ENCODE peak calls at places on chromosomes 2 and 18, in five cellular contexts. One of them, this sample, is unnamed.

GRCh38 chr2:71803398-71803797 is 344.3 kb downstream of the CYP26B1 start:
- DNase-seq in hepatocyte: no peak
- DNase-seq in mammary epithelial cell: no peak
- DNase-seq in GM12878: no peak
- DNase-seq in OCI-LY7: no peak
- DNase-seq in this sample: no peak

GRCh38 chr18:35481960-35482366 is 15.8 kb downstream of the INO80C start:
- DNase-seq in GM12878: no peak
- DNase-seq in OCI-LY7: no peak
- DNase-seq in hepatocyte: peak; percentile 44
- DNase-seq in mammary epithelial cell: no peak
- DNase-seq in this sample: peak; percentile 39

GRCh38 chr2:181174880-181175590 is 194.6 kb downstream of the UBE2E3 start:
- DNase-seq in GM12878: no peak
- DNase-seq in hepatocyte: no peak
- DNase-seq in mammary epithelial cell: no peak
- DNase-seq in OCI-LY7: no peak
- DNase-seq in this sample: peak; percentile 86

GRCh38 chr18:31720867-31721266 is 36.5 kb upstream of the B4GALT6 start:
- DNase-seq in OCI-LY7: no peak
- DNase-seq in hepatocyte: no peak
- DNase-seq in GM12878: no peak
- DNase-seq in mammary epithelial cell: no peak
- DNase-seq in this sample: no peak

GRCh38 chr2:201363857-201364560 is 6.9 kb upstream of the FLACC1 start:
- DNase-seq in GM12878: peak; percentile 30
- DNase-seq in hepatocyte: peak; percentile 49
- DNase-seq in mammary epithelial cell: peak; percentile 70
- DNase-seq in OCI-LY7: peak; percentile 70
- DNase-seq in this sample: peak; percentile 73

GRCh38 chr2:100820346-100821254 is 661 bp downstream of the NPAS2 start:
- DNase-seq in mammary epithelial cell: peak; percentile 48
- DNase-seq in hepatocyte: peak; percentile 27
- DNase-seq in OCI-LY7: no peak
- DNase-seq in GM12878: no peak
- DNase-seq in this sample: no peak

GRCh38 chr18:70289351-70290330 is 796 bp downstream of the SOCS6 start:
- DNase-seq in OCI-LY7: no peak
- DNase-seq in mammary epithelial cell: peak; percentile 41
- DNase-seq in hepatocyte: peak; percentile 77
- DNase-seq in GM12878: no peak
- DNase-seq in this sample: peak; percentile 46

GRCh38 chr2:108297436-108298141 is 8.9 kb downstream of the SULT1C2 start:
- DNase-seq in mammary epithelial cell: peak; percentile 85
- DNase-seq in GM12878: no peak
- DNase-seq in hepatocyte: no peak
- DNase-seq in OCI-LY7: no peak
- DNase-seq in this sample: peak; percentile 81

GRCh38 chr2:237258146-237258545 is 155.8 kb downstream of the COL6A3 start:
- DNase-seq in mammary epithelial cell: no peak
- DNase-seq in GM12878: no peak
- DNase-seq in OCI-LY7: no peak
- DNase-seq in hepatocyte: no peak
- DNase-seq in this sample: no peak

GRCh38 chr2:119746836-119747235 is 12.9 kb upstream of the PTPN4 start:
- DNase-seq in hepatocyte: no peak
- DNase-seq in GM12878: no peak
- DNase-seq in mammary epithelial cell: peak; percentile 6
- DNase-seq in OCI-LY7: no peak
- DNase-seq in this sample: peak; percentile 55

GRCh38 chr2:110772383-110772755 is 40.0 kb downstream of the ACOXL start:
- DNase-seq in GM12878: no peak
- DNase-seq in OCI-LY7: no peak
- DNase-seq in hepatocyte: no peak
- DNase-seq in mammary epithelial cell: no peak
- DNase-seq in this sample: no peak

GRCh38 chr18:24518596-24518995 is 58.2 kb downstream of the HRH4 start:
- DNase-seq in mammary epithelial cell: no peak
- DNase-seq in hepatocyte: no peak
- DNase-seq in OCI-LY7: no peak
- DNase-seq in GM12878: no peak
- DNase-seq in this sample: no peak

GRCh38 chr2:67782443-67782842 is 280.4 kb downstream of the C1D start:
- DNase-seq in GM12878: no peak
- DNase-seq in mammary epithelial cell: no peak
- DNase-seq in hepatocyte: no peak
- DNase-seq in OCI-LY7: no peak
- DNase-seq in this sample: peak; percentile 46

GRCh38 chr18:77049938-77050337 is 82.6 kb downstream of the MBP start:
- DNase-seq in GM12878: no peak
- DNase-seq in hepatocyte: no peak
- DNase-seq in mammary epithelial cell: peak; percentile 49
- DNase-seq in OCI-LY7: no peak
- DNase-seq in this sample: no peak

GRCh38 chr2:6011871-6012380 is 319.7 kb downstream of the SOX11 start:
- DNase-seq in mammary epithelial cell: no peak
- DNase-seq in hepatocyte: peak; percentile 11
- DNase-seq in OCI-LY7: no peak
- DNase-seq in GM12878: no peak
- DNase-seq in this sample: no peak

GRCh38 chr2:8679827-8680731 is 1.8 kb upstream of the ID2 start:
- DNase-seq in OCI-LY7: peak; percentile 38
- DNase-seq in hepatocyte: peak; percentile 92
- DNase-seq in GM12878: no peak
- DNase-seq in mammary epithelial cell: no peak
- DNase-seq in this sample: peak; percentile 70

GRCh38 chr2:157822993-157823392 is 53.1 kb downstream of the ACVR1 start:
- DNase-seq in hepatocyte: no peak
- DNase-seq in GM12878: no peak
- DNase-seq in mammary epithelial cell: peak; percentile 5
- DNase-seq in OCI-LY7: no peak
- DNase-seq in this sample: peak; percentile 19

GRCh38 chr2:96485751-96486643 is 19.2 kb downstream of the NEURL3 start:
- DNase-seq in GM12878: peak; percentile 97
- DNase-seq in mammary epithelial cell: peak; percentile 94
- DNase-seq in hepatocyte: peak; percentile 66
- DNase-seq in OCI-LY7: peak; percentile 5
- DNase-seq in this sample: peak; percentile 91

GRCh38 chr2:195356026-195356425 is 301.0 kb upstream of the SLC39A10 start:
- DNase-seq in mammary epithelial cell: no peak
- DNase-seq in hepatocyte: no peak
- DNase-seq in GM12878: no peak
- DNase-seq in OCI-LY7: no peak
- DNase-seq in this sample: no peak

GRCh38 chr18:8803063-8803795 is 97.9 kb downstream of the MTCL1 start:
- DNase-seq in hepatocyte: no peak
- DNase-seq in GM12878: no peak
- DNase-seq in OCI-LY7: no peak
- DNase-seq in mammary epithelial cell: no peak
- DNase-seq in this sample: no peak

GRCh38 chr2:150169230-150169629 is 318.2 kb downstream of the RND3 start:
- DNase-seq in GM12878: no peak
- DNase-seq in hepatocyte: peak; percentile 51
- DNase-seq in mammary epithelial cell: no peak
- DNase-seq in OCI-LY7: no peak
- DNase-seq in this sample: peak; percentile 70

DNA sequence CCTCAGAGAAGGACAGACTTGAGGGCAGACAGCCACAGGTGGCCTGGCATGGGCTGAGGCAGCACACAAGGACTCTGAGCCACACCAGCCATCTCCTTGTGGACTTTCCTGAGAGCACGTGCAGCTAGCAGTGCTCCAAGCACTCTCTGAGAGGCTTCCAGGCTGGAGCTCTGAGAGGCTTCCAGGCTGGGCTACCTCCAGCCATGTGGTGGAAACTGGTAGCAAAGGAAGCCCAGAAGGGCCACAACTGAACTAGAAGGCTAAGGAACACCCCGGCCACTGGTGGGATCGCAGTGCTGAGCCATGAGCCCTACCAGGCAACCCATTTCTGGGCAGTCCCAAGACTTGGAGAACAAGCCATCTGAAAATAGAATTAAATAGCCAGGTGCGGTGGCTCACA is 39.5 kb downstream of the BCL11A start:
- DNase-seq in GM12878: no peak
- DNase-seq in mammary epithelial cell: no peak
- DNase-seq in hepatocyte: no peak
- DNase-seq in OCI-LY7: no peak
- DNase-seq in this sample: no peak
- H4K20me1 ChIP-seq in GM12878: no peaks in the 10 kb centered on the region
- H4K20me1 ChIP-seq in mammary epithelial cell: no peaks in the 10 kb centered on the region
- H4K20me1 ChIP-seq in hepatocyte: no peaks in the 10 kb centered on the region
- H4K20me1 ChIP-seq in OCI-LY7: peaks cover 14% of the 10 kb centered on the region
- H4K20me1 ChIP-seq in this sample: no peaks in the 10 kb centered on the region

DNA sequence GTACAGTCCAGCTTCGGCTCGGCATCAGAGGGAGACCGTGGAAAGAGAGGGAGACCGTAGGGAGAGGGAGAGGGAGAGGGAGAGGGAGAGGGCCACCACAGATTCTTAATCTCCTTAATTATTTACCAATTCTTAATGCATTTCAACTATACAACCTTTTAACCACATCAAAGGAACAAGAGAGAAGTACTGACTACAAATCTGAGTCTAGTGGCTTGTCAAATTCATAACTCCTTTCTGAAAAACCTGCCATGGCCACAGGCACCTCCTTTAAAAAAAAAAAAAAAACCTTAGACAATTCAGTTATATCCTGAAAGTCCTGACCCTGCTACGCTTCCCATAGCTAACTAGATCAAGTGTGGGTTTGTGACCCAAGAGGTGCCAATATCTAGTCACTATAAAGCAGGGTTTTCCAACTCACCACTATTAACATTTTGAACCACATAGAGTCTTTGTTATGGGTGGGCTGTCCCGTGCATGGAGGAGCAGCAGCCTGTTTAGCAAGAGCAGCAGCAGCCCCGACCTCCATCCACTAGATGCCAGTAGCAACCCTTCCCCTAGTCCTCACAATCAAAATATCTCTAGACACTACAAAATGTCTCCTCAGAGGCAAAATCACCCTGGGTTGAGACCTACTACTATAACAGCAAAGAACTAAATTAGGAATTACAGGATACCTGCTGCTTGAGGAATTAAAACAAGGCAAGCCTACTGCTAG is 6.8 kb downstream of the ESCO1 start:
- DNase-seq in OCI-LY7: no peak
- DNase-seq in mammary epithelial cell: no peak
- DNase-seq in GM12878: no peak
- DNase-seq in hepatocyte: no peak
- DNase-seq in this sample: no peak
- H3K4me2 ChIP-seq in OCI-LY7: no peak overlapping the region
- H3K4me2 ChIP-seq in mammary epithelial cell: no peak overlapping the region
- H3K4me2 ChIP-seq in GM12878: no peak overlapping the region
- H3K4me2 ChIP-seq in hepatocyte: no peak overlapping the region
- H3K4me2 ChIP-seq in this sample: no peak overlapping the region

DNA sequence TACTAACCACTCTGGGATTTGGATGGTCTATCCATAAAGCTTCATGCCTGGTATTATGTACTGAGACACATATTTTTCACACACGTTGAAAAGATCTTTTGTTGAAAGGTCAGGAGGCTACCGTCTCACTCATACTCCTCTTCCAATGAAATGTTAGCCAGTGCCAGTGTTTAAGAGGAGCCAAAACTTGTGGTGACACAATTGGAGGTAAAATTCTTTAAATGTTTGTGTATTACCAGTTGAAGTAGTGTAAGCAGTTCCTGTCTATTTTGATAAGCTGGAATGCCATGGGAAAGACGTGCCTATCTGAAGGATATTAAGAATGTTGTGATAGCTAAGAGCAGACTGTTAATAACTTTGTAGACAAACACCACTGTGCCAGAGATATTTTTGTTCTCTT is 32.1 kb downstream of the MARCHF7 start:
- DNase-seq in OCI-LY7: no peak
- DNase-seq in hepatocyte: no peak
- DNase-seq in GM12878: no peak
- DNase-seq in mammary epithelial cell: no peak
- DNase-seq in this sample: peak; percentile 72
- H3K4me1 ChIP-seq in OCI-LY7: no peaks in the 10 kb centered on the region
- H3K4me1 ChIP-seq in hepatocyte: no peaks in the 10 kb centered on the region
- H3K4me1 ChIP-seq in GM12878: no peaks in the 10 kb centered on the region
- H3K4me1 ChIP-seq in mammary epithelial cell: no peaks in the 10 kb centered on the region
- H3K4me1 ChIP-seq in this sample: no peaks in the 10 kb centered on the region

DNA sequence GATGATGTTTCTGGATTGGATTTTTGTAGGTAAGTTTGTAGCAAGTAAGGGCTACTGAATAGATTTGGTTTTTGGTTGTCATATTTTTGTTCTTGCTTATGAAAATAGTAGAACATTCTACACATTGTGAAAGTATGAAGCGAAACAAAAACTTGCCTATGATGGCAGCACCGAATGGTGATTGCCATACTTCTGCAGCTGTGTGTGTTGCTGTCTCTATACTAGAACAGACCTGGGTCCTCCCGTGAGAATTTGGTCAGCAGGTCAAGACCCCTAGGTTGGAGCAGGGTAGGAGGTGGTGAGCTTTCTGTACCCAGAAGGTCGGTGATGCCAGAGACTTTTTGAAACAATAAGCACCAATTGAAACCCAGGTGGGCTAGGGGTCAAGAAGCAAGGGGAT is 322.6 kb downstream of the PRKCE start:
- DNase-seq in hepatocyte: no peak
- DNase-seq in mammary epithelial cell: no peak
- DNase-seq in GM12878: peak; percentile 64
- DNase-seq in OCI-LY7: no peak
- DNase-seq in this sample: no peak
- H4K20me1 ChIP-seq in hepatocyte: no peaks in the 10 kb centered on the region
- H4K20me1 ChIP-seq in mammary epithelial cell: no peaks in the 10 kb centered on the region
- H4K20me1 ChIP-seq in GM12878: no peaks in the 10 kb centered on the region
- H4K20me1 ChIP-seq in OCI-LY7: no peaks in the 10 kb centered on the region
- H4K20me1 ChIP-seq in this sample: no peaks in the 10 kb centered on the region

GRCh38 chr18:58998421-58999203 is 133.9 kb downstream of the ZNF532 start:
- DNase-seq in mammary epithelial cell: peak; percentile 62
- DNase-seq in OCI-LY7: peak; percentile 60
- DNase-seq in hepatocyte: no peak
- DNase-seq in GM12878: no peak
- DNase-seq in this sample: peak; percentile 44

GRCh38 chr18:59001166-59001565 is 136.5 kb downstream of the ZNF532 start:
- DNase-seq in OCI-LY7: no peak
- DNase-seq in GM12878: no peak
- DNase-seq in hepatocyte: no peak
- DNase-seq in mammary epithelial cell: no peak
- DNase-seq in this sample: no peak

GRCh38 chr18:59005266-59005665 is 134.4 kb upstream of the SEC11C start:
- DNase-seq in hepatocyte: peak; percentile 38
- DNase-seq in OCI-LY7: no peak
- DNase-seq in GM12878: no peak
- DNase-seq in mammary epithelial cell: no peak
- DNase-seq in this sample: peak; percentile 31

GRCh38 chr18:59006461-59007067 is 133.1 kb upstream of the SEC11C start:
- DNase-seq in OCI-LY7: no peak
- DNase-seq in hepatocyte: no peak
- DNase-seq in GM12878: no peak
- DNase-seq in mammary epithelial cell: no peak
- DNase-seq in this sample: no peak

GRCh38 chr18:59002974-59003594 is 136.6 kb upstream of the SEC11C start:
- DNase-seq in OCI-LY7: no peak
- DNase-seq in mammary epithelial cell: peak; percentile 23
- DNase-seq in hepatocyte: no peak
- DNase-seq in GM12878: no peak
- DNase-seq in this sample: no peak
- H3K4me2 ChIP-seq in OCI-LY7: no peak overlapping the region
- H3K4me2 ChIP-seq in mammary epithelial cell: no peak overlapping the region
- H3K4me2 ChIP-seq in hepatocyte: no peak overlapping the region
- H3K4me2 ChIP-seq in GM12878: no peak overlapping the region
- H3K4me2 ChIP-seq in this sample: no peak overlapping the region